ENCODE peak calls at places on chromosomes 1 and 21, in five cellular contexts. E is BJ, R is AG04450, L is HepG2, G is HCT116. M is an unnamed sample.

GRCh38 chr1:92728687-92729086 is 56.2 kb downstream of the EVI5 start:
- DNase-seq in E (no peak), R (no peak), L (no peak), G (no peak), M (no peak)

GRCh38 chr1:59013276-59013927 is 229.6 kb upstream of the JUN start:
- DNase-seq in E (peak; percentile 48), R (no peak), L (no peak), G (no peak), M (peak; percentile 71)

GRCh38 chr1:151478923-151479322 is 19.6 kb upstream of the POGZ start:
- DNase-seq in E (no peak), R (no peak), L (no peak), G (no peak), M (no peak)

GRCh38 chr1:42963378-42964005 is 4.8 kb upstream of the SLC2A1 start:
- DNase-seq in E (peak; percentile 72), R (peak; percentile 89), L (peak; percentile 46), G (no peak), M (no peak)

GRCh38 chr1:95257758-95258157 is 23.7 kb downstream of the RWDD3 start:
- DNase-seq in E (no peak), R (no peak), L (peak; percentile 27), G (peak; percentile 10), M (no peak)

GRCh38 chr1:79041666-79042065 is 35.1 kb upstream of the ADGRL4 start:
- DNase-seq in E (no peak), R (no peak), L (no peak), G (no peak), M (no peak)

GRCh38 chr1:22582670-22583635 is 19.7 kb downstream of the EPHA8 start:
- DNase-seq in E (no peak), R (no peak), L (no peak), G (no peak), M (no peak)

GRCh38 chr1:177798614-177799013 is 171.2 kb downstream of the SEC16B start:
- DNase-seq in E (no peak), R (no peak), L (no peak), G (no peak), M (no peak)

GRCh38 chr1:27436204-27437159 is 44.1 kb downstream of the GPR3 start:
- DNase-seq in E (peak; percentile 37), R (no peak), L (peak; percentile 25), G (peak; percentile 3), M (no peak)

GRCh38 chr1:41456847-41457540 is 27.5 kb downstream of the EDN2 start:
- DNase-seq in E (no peak), R (no peak), L (no peak), G (no peak), M (no peak)

GRCh38 chr1:208216806-208217205 is 27.4 kb downstream of the PLXNA2 start:
- DNase-seq in E (no peak), R (no peak), L (no peak), G (no peak), M (no peak)

GRCh38 chr1:86423873-86424272 is at the start of gene CLCA2:
- DNase-seq in E (no peak), R (no peak), L (no peak), G (no peak), M (no peak)

GRCh38 chr1:88060112-88060673 is 623.9 kb upstream of the PKN2 start:
- DNase-seq in E (no peak), R (no peak), L (no peak), G (no peak), M (no peak)

GRCh38 chr1:67162954-67163353 is 3.3 kb upstream of the IL23R start:
- DNase-seq in E (no peak), R (no peak), L (peak; percentile 6), G (peak; percentile 61), M (no peak)

GRCh38 chr1:26161408-26162219 is 2.7 kb downstream of the FAM110D start:
- DNase-seq in E (no peak), R (no peak), L (no peak), G (no peak), M (no peak)

GRCh38 chr21:21968810-21969588 is 970.8 kb downstream of the NCAM2 start:
- DNase-seq in E (no peak), R (no peak), L (no peak), G (no peak), M (no peak)

GRCh38 chr1:48693674-48694347 is 82.9 kb downstream of the BEND5 start:
- DNase-seq in E (no peak), R (no peak), L (no peak), G (no peak), M (no peak)

GRCh38 chr1:226978350-226979114 is 38.4 kb downstream of the COQ8A start:
- DNase-seq in E (no peak), R (no peak), L (no peak), G (no peak), M (no peak)

GRCh38 chr1:244065960-244066388 is 14.9 kb downstream of the ZBTB18 start:
- DNase-seq in E (no peak), R (peak; percentile 36), L (no peak), G (no peak), M (no peak)

GRCh38 chr1:55854911-55855310 is 639.7 kb upstream of the USP24 start:
- DNase-seq in E (no peak), R (no peak), L (no peak), G (no peak), M (no peak)

GRCh38 chr1:179809506-179810366 is 66.6 kb downstream of the FAM163A start:
- DNase-seq in E (no peak), R (peak; percentile 46), L (peak; percentile 60), G (peak; percentile 56), M (peak; percentile 3)

GRCh38 chr1:97841369-97841768 is 79.5 kb downstream of the DPYD start:
- DNase-seq in E (no peak), R (no peak), L (no peak), G (no peak), M (no peak)

GRCh38 chr1:173779946-173780345 is 44.5 kb upstream of the DARS2 start:
- DNase-seq in E (no peak), R (no peak), L (no peak), G (no peak), M (no peak)

GRCh38 chr1:33147997-33148314 is 33.9 kb downstream of the TRIM62 start:
- DNase-seq in E (no peak), R (no peak), L (peak; percentile 19), G (peak; percentile 26), M (no peak)

GRCh38 chr1:224700915-224701531 is 84.9 kb downstream of the CNIH3 start:
- DNase-seq in E (no peak), R (no peak), L (peak; percentile 19), G (peak; percentile 24), M (no peak)

GRCh38 chr1:246417152-246417812 is 89.8 kb downstream of the SMYD3 start:
- DNase-seq in E (no peak), R (no peak), L (no peak), G (no peak), M (no peak)

GRCh38 chr1:75673885-75674284 is 50.6 kb upstream of the ACADM start:
- DNase-seq in E (no peak), R (no peak), L (no peak), G (no peak), M (no peak)

GRCh38 chr1:47684964-47685762 is 247.3 kb downstream of the FOXD2 start:
- DNase-seq in E (peak; percentile 13), R (no peak), L (no peak), G (no peak), M (no peak)

GRCh38 chr1:53378061-53378460 is 50.2 kb upstream of the LRP8 start:
- DNase-seq in E (no peak), R (no peak), L (no peak), G (no peak), M (no peak)

GRCh38 chr1:192133350-192133950 is 24.8 kb upstream of the RGS18 start:
- DNase-seq in E (no peak), R (no peak), L (no peak), G (no peak), M (no peak)

GRCh38 chr1:118247593-118247992 is 62.6 kb upstream of the SPAG17 start:
- DNase-seq in E (no peak), R (no peak), L (peak; percentile 7), G (peak; percentile 0), M (no peak)

GRCh38 chr1:228349701-228350171 is 56.9 kb downstream of the TRIM11 start:
- DNase-seq in E (no peak), R (no peak), L (no peak), G (no peak), M (no peak)

DNA sequence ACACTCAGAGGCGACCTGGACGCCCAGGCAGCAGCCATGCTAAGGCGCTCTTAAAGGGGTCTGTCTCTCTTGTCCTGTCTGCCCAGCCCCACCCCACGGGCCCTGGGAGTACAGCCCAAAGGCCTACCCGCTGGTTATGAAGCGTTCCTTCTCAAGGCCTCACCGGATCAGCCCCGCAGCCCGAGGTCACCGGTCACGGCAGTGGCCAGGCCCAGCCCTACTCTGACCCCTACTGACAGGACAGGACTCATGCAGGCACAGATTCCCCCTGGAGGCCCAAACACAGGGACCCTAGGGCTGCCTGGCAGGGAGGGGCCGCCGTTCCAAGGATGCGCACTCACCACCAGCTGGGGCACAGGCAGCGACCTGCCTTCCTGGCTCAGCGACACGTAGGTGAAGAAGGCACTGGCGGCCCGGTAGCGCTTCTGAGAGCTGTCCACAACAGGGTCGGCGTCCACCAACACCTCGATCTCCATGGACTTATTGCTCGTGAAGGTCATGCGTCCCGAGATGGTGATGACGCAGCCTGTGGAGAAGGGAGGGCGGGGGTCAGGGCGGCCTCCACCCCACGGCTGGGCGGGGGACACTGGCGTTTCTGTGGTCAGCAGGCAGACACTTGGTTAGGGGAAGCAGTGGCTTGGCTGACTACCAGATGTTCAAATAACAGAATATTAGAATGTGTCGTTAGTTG is 20.0 kb upstream of the GPR153 start:
- DNase-seq in E (no peak), R (no peak), L (peak; percentile 54), G (no peak), M (no peak)
- TF ChIP-seq CTCF in E (peak; percentile 51), R (peak; percentile 44), L (peak; percentile 88), G (peak; percentile 41), M (peak; percentile 55)

GRCh38 chr1:7747605-7748004 is 23.5 kb upstream of the VAMP3 start:
- DNase-seq in E (no peak), R (no peak), L (no peak), G (no peak), M (no peak)
- H3K4me3 ChIP-seq in E (no peak overlapping the region), R (no peak overlapping the region), L (no peak overlapping the region), G (no peak overlapping the region), M (no peak overlapping the region)

DNA sequence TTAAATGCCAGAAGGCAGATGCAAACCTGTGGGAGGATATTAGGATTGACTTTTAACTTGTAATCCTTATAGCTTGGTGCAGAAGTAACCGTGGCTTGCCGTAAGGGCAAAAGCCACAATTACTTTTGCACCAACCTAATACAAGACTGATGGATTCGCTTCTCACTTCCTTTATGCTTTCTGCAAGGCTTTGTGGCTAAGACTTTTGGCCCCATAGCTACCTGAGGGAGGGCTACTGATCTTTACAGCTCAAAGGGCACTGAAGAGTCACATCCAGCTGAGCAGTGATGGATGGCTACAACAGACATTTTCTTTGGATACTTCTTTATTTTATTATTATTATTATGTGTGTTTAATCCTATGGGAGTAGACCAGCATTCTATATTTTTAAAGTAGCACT is 140.4 kb downstream of the ST6GALNAC5 start:
- DNase-seq in E (no peak), R (no peak), L (no peak), G (no peak), M (no peak)
- TF ChIP-seq CTCF in E (no peak), R (no peak), L (no peak), G (no peak), M (no peak)

GRCh38 chr1:206684003-206684402 is 702 bp upstream of the MAPKAPK2 start:
- DNase-seq in E (no peak), R (no peak), L (no peak), G (no peak), M (no peak)
- H3K4me3 ChIP-seq in E (peak overlapping the region; percentile 81), R (peak overlapping the region; percentile 77), L (no peak overlapping the region), G (peak overlapping the region; percentile 92), M (peak overlapping the region; percentile 94)

M was measured in epithelial cell of proximal tubule.